ENCODE peak calls at places on chromosomes 11 and 22, in eight cellular contexts. I is body of pancreas, N is fibroblast of lung, A is breast epithelium, V is cardiac fibroblast, H is B cell, P is MCF 10A, B is cardiac muscle cell. T is an unnamed sample.

GRCh38 chr11:126426820-126427749 is 71.6 kb downstream of the ST3GAL4 start:
- DNase-seq in I (no peak), N (no peak), A (no peak), V (no peak), H (no peak), P (no peak), B (no peak), T (no peak)

GRCh38 chr11:86370171-86370570 is 4.5 kb upstream of the CCDC81 start:
- DNase-seq in I (no peak), N (no peak), A (no peak), V (no peak), H (no peak), P (no peak), B (no peak), T (no peak)

GRCh38 chr22:37206841-37207821 is 5.1 kb downstream of the SSTR3 start:
- DNase-seq in I (peak), N (no peak), A (peak), V (no peak), H (no peak), P (no peak), B (no peak), T (no peak)

GRCh38 chr11:12150831-12151382 is 40.5 kb downstream of the MICAL2 start:
- DNase-seq in I (no peak), N (peak), A (no peak), V (peak), H (no peak), P (no peak), B (peak), T (no peak)

GRCh38 chr11:114237321-114238280 is 58.6 kb upstream of the NNMT start:
- DNase-seq in I (no peak), N (no peak), A (no peak), V (peak), H (no peak), P (no peak), B (no peak), T (no peak)

GRCh38 chr11:44928807-44929206 is 21.9 kb downstream of the TP53I11 start:
- DNase-seq in I (no peak), N (no peak), A (no peak), V (no peak), H (no peak), P (no peak), B (no peak), T (no peak)

GRCh38 chr11:12552677-12553076 is 121.5 kb upstream of the TEAD1 start:
- DNase-seq in I (no peak), N (peak), A (no peak), V (peak), H (no peak), P (no peak), B (peak), T (no peak)

GRCh38 chr22:37489994-37490393 is 3.8 kb upstream of the MFNG start:
- DNase-seq in I (no peak), N (no peak), A (no peak), V (no peak), H (no peak), P (no peak), B (no peak), T (no peak)

GRCh38 chr22:44663256-44663999 is 38.6 kb upstream of the PRR5 start:
- DNase-seq in I (no peak), N (no peak), A (no peak), V (no peak), H (no peak), P (no peak), B (no peak), T (no peak)

GRCh38 chr11:31939004-31939403 is 127.9 kb upstream of the PAX6 start:
- DNase-seq in I (no peak), N (no peak), A (no peak), V (no peak), H (no peak), P (no peak), B (no peak), T (no peak)

GRCh38 chr11:31940396-31941037 is 129.4 kb upstream of the PAX6 start:
- DNase-seq in I (no peak), N (peak), A (no peak), V (peak), H (no peak), P (no peak), B (peak), T (no peak)

GRCh38 chr11:31947051-31947450 is 135.9 kb upstream of the PAX6 start:
- DNase-seq in I (no peak), N (no peak), A (no peak), V (no peak), H (no peak), P (no peak), B (no peak), T (no peak)

GRCh38 chr11:31943056-31943780 is 132.1 kb upstream of the PAX6 start:
- DNase-seq in I (no peak), N (no peak), A (no peak), V (no peak), H (no peak), P (no peak), B (no peak), T (no peak)
- TF ChIP-seq CTCF in I (no peak), N (no peak), A (no peak), V (no peak), H (no peak), P (no peak), B (no peak), T (no peak)

GRCh38 chr22:47388778-47389177 is 626.3 kb downstream of the TBC1D22A start:
- DNase-seq in I (no peak), N (no peak), A (peak), V (no peak), H (no peak), P (no peak), B (no peak), T (no peak)

GRCh38 chr22:47390026-47390970 is 627.8 kb downstream of the TBC1D22A start:
- DNase-seq in I (no peak), N (no peak), A (no peak), V (no peak), H (no peak), P (no peak), B (no peak), T (no peak)

GRCh38 chr22:47391169-47392053 is 629.0 kb downstream of the TBC1D22A start:
- DNase-seq in I (no peak), N (no peak), A (no peak), V (no peak), H (no peak), P (no peak), B (no peak), T (no peak)

GRCh38 chr22:47388331-47388730 is 625.9 kb downstream of the TBC1D22A start:
- DNase-seq in I (no peak), N (no peak), A (no peak), V (no peak), H (no peak), P (no peak), B (no peak), T (no peak)

DNA sequence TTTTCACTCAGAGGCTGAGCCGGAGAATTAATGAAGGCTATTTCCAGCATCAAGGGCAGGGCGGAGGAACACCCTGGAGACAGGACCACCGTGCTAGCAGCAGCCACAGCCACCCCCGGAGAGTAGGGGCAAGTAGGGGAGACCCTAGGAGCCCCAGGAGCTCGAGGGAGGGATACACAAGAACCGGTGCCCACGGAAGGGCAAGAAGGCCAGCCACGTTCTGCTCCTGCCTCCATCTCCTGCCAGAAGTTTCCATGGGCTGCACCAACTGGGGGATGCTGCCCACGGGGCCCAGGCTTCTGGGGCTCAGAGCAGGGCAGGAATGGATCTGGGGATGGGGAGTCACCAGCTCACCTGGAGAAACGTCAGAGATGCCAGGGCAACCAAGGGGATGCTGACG is 626.8 kb downstream of the TBC1D22A start:
- DNase-seq in I (no peak), N (no peak), A (no peak), V (no peak), H (no peak), P (no peak), B (no peak), T (no peak)
- TF ChIP-seq CTCF in I (no peak), N (no peak), A (no peak), V (no peak), H (no peak), P (no peak), B (no peak), T (no peak)

DNA sequence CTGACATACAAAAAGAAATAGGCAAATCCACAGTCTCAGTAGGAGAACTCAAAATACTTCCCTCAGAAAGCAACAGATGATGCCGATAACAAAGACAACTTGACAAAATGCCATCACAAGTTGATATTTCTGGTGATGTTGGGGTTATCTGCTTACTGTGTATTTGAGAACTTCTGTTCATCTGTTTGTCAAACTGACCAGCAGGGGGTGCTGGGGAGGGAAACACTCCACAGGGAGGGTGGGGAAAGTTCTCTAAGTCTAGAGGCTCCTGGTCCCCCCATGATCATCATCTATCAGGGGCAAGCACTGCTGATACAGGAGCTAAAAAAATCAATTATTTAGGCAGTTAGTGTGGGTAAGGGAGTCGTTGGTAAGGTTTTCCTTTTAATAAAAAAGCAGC is 19.2 kb downstream of the GLYATL1 start:
- DNase-seq in I (peak), N (no peak), A (no peak), V (no peak), H (peak), P (peak), B (peak), T (no peak)
- TF ChIP-seq CTCF in I (peak), N (peak), A (no peak), V (peak), H (peak), P (peak), B (peak), T (peak)

GRCh38 chr22:36125994-36126531 is 34.5 kb downstream of the APOL3 start:
- DNase-seq in I (no peak), N (no peak), A (no peak), V (no peak), H (no peak), P (no peak), B (no peak), T (no peak)

GRCh38 chr22:36125434-36125833 is 35.1 kb downstream of the APOL3 start:
- DNase-seq in I (no peak), N (no peak), A (no peak), V (no peak), H (no peak), P (no peak), B (no peak), T (no peak)

GRCh38 chr22:36131907-36132306 is 28.6 kb downstream of the APOL3 start:
- DNase-seq in I (no peak), N (no peak), A (no peak), V (no peak), H (no peak), P (no peak), B (no peak), T (no peak)

GRCh38 chr22:36134167-36134566 is 26.4 kb downstream of the APOL3 start:
- DNase-seq in I (no peak), N (no peak), A (no peak), V (peak), H (no peak), P (no peak), B (peak), T (no peak)

GRCh38 chr22:36129985-36130384 is 30.6 kb downstream of the APOL3 start:
- DNase-seq in I (no peak), N (no peak), A (no peak), V (peak), H (no peak), P (no peak), B (no peak), T (no peak)
- TF ChIP-seq CTCF in I (no peak), N (no peak), A (no peak), V (no peak), H (no peak), P (no peak), B (no peak), T (no peak)

GRCh38 chr11:43810929-43811596 is 69.6 kb upstream of the ALKBH3 start:
- DNase-seq in I (no peak), N (no peak), A (no peak), V (peak), H (no peak), P (no peak), B (peak), T (no peak)
- TF ChIP-seq CTCF in I (no peak), N (peak), A (no peak), V (peak), H (no peak), P (no peak), B (peak), T (peak)

DNA sequence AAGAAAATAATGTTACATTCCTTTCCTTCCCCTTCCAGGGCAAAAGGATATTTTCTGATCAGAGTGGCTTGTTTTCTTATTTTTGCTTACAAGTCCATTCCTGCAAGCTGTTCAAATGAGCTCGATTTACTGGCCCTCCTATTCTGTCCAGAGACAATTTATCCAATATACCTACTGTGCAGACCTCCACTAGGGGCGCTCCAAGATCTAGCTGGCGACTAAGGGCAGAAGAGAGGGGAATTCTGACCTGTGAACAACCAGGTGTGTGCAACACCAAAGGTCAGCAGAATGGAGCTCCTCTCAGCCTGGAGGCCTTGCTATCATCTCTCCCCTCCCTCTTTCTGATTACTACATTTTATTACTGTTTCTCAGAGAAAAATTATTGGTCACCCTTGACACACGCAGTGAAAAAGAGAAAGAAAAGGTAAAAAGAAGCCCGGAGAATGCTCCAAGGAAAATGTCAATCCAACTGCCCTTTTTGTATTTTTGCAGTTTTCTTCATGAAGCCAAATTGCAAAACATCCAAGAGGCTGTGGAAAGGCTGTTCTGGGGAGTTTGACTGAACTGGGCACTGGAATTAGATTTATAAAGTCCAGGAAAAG is 3.2 kb downstream of the SEZ6L start:
- DNase-seq in I (peak), N (peak), A (no peak), V (peak), H (peak), P (peak), B (peak), T (no peak)
- TF ChIP-seq CTCF in I (peak), N (peak), A (no peak), V (peak), H (peak), P (peak), B (peak), T (peak)